ENCODE peak calls at places on chromosomes 7 and 10, in five cellular contexts. B is prostate gland, K is tibial artery, X is fibroblast of the aortic adventitia, S is neural crest cell. O is an unnamed sample.

GRCh38 chr7:108053250-108053649 is 50.3 kb upstream of the LAMB1 start:
- DNase-seq in S (no peak), B (no peak), K (no peak), X (no peak), O (no peak)

GRCh38 chr10:64708920-64709681 is 1187.9 kb downstream of the REEP3 start:
- DNase-seq in X (no peak), K (no peak), S (no peak), B (no peak), O (no peak)

GRCh38 chr10:7409045-7409731 is 1.6 kb downstream of the SFMBT2 start:
- DNase-seq in B (peak; percentile 58), S (peak; percentile 12), X (no peak), K (no peak), O (no peak)

GRCh38 chr7:16063241-16063640 is 358.1 kb downstream of the CRPPA start:
- DNase-seq in X (no peak), K (no peak), S (no peak), B (no peak), O (no peak)

GRCh38 chr10:48332871-48333216 is 26.4 kb downstream of the MAPK8 start:
- DNase-seq in B (no peak), S (no peak), K (no peak), X (no peak), O (no peak)

GRCh38 chr10:5896208-5896607 is 6.2 kb downstream of the FBH1 start:
- DNase-seq in B (no peak), K (no peak), X (no peak), S (no peak), O (no peak)

GRCh38 chr7:43648725-43649406 is 66.0 kb downstream of the STK17A start:
- DNase-seq in S (no peak), K (no peak), B (no peak), X (peak; percentile 74), O (no peak)

GRCh38 chr10:72337039-72337629 is 17.6 kb downstream of the DNAJB12 start:
- DNase-seq in K (peak; percentile 84), B (peak; percentile 79), X (peak; percentile 74), S (peak; percentile 77), O (peak; percentile 84)

GRCh38 chr7:135291809-135292253 is 58.2 kb downstream of the STRA8 start:
- DNase-seq in K (no peak), B (no peak), S (no peak), X (peak; percentile 75), O (no peak)

GRCh38 chr10:101237908-101238731 is 8.9 kb upstream of the LBX1 start:
- DNase-seq in S (no peak), X (no peak), B (no peak), K (no peak), O (no peak)

GRCh38 chr7:118352854-118353453 is 128.4 kb downstream of the ANKRD7 start:
- DNase-seq in K (no peak), B (no peak), X (peak; percentile 6), S (no peak), O (no peak)

GRCh38 chr10:93384006-93384405 is 98.1 kb downstream of the MYOF start:
- DNase-seq in K (no peak), B (peak; percentile 38), X (no peak), S (no peak), O (no peak)

GRCh38 chr7:7512861-7513597 is 22.6 kb downstream of the COL28A1 start:
- DNase-seq in X (no peak), B (no peak), K (no peak), S (no peak), O (no peak)

GRCh38 chr7:71165708-71166107 is 33.8 kb downstream of the GALNT17 start:
- DNase-seq in B (no peak), X (no peak), K (no peak), S (no peak), O (no peak)
- TF ChIP-seq CTCF in B (no peak), X (no peak), K (no peak), S (no peak), O (no peak)

GRCh38 chr7:34361663-34362250 is 296.3 kb upstream of the NPSR1 start:
- DNase-seq in S (no peak), X (no peak), B (no peak), K (no peak), O (no peak)
- TF ChIP-seq CTCF in S (no peak), X (no peak), B (no peak), K (no peak), O (no peak)

GRCh38 chr10:86348321-86349210 is 18.0 kb downstream of the GRID1 start:
- DNase-seq in B (no peak), X (no peak), S (no peak), K (no peak), O (peak; percentile 44)
- TF ChIP-seq CTCF in B (no peak), X (peak; percentile 15), S (peak; percentile 21), K (peak; percentile 7), O (peak; percentile 20)

GRCh38 chr10:131242007-131242406 is 69.5 kb downstream of the TCERG1L start:
- DNase-seq in S (peak; percentile 58), B (no peak), K (no peak), X (no peak), O (peak; percentile 28)
- TF ChIP-seq CTCF in S (peak; percentile 70), B (no peak), K (no peak), X (no peak), O (peak; percentile 39)

GRCh38 chr7:120160166-120160565 is 112.8 kb upstream of the KCND2 start:
- DNase-seq in K (no peak), X (no peak), B (no peak), S (no peak), O (no peak)

GRCh38 chr7:120156476-120156875 is 116.5 kb upstream of the KCND2 start:
- DNase-seq in B (no peak), X (no peak), K (no peak), S (no peak), O (no peak)
- TF ChIP-seq CTCF in B (no peak), X (no peak), K (no peak), S (no peak), O (no peak)

O was measured in Caco-2.